ENCODE peak calls at places on chromosomes 6 and 20, in nine cellular contexts. One of them, this sample, is unnamed.

GRCh38 chr6:165662671-165663282 is at the start of gene PDE10A:
- DNase-seq in LoVo: no peak
- DNase-seq in NCI-H774: no peak
- DNase-seq in HFFc6: no peak
- DNase-seq in NCI-H1930: no peak
- DNase-seq in CD4-positive, alpha-beta memory T cell: no peak
- DNase-seq in hepatocyte: peak
- DNase-seq in body of pancreas: peak
- DNase-seq in CD8-positive, alpha-beta T cell: no peak
- DNase-seq in this sample: peak

GRCh38 chr6:158708239-158708638 is 58.4 kb downstream of the SYTL3 start:
- DNase-seq in LoVo: no peak
- DNase-seq in NCI-H774: no peak
- DNase-seq in HFFc6: no peak
- DNase-seq in NCI-H1930: no peak
- DNase-seq in CD4-positive, alpha-beta memory T cell: no peak
- DNase-seq in hepatocyte: peak
- DNase-seq in body of pancreas: no peak
- DNase-seq in CD8-positive, alpha-beta T cell: no peak
- DNase-seq in this sample: no peak

GRCh38 chr6:106553440-106553839 is 75.9 kb downstream of the RTN4IP1 start:
- DNase-seq in LoVo: no peak
- DNase-seq in NCI-H774: no peak
- DNase-seq in HFFc6: no peak
- DNase-seq in NCI-H1930: no peak
- DNase-seq in CD4-positive, alpha-beta memory T cell: no peak
- DNase-seq in hepatocyte: no peak
- DNase-seq in body of pancreas: no peak
- DNase-seq in CD8-positive, alpha-beta T cell: no peak
- DNase-seq in this sample: no peak

GRCh38 chr6:47655719-47656595 is 42.4 kb upstream of the ADGRF4 start:
- DNase-seq in LoVo: peak
- DNase-seq in NCI-H774: no peak
- DNase-seq in HFFc6: peak
- DNase-seq in NCI-H1930: no peak
- DNase-seq in CD4-positive, alpha-beta memory T cell: no peak
- DNase-seq in hepatocyte: peak
- DNase-seq in body of pancreas: no peak
- DNase-seq in CD8-positive, alpha-beta T cell: peak
- DNase-seq in this sample: peak

GRCh38 chr6:138772596-138773176 is 883 bp upstream of the CCDC28A start:
- DNase-seq in LoVo: no peak
- DNase-seq in NCI-H774: no peak
- DNase-seq in HFFc6: no peak
- DNase-seq in NCI-H1930: no peak
- DNase-seq in CD4-positive, alpha-beta memory T cell: no peak
- DNase-seq in hepatocyte: no peak
- DNase-seq in body of pancreas: no peak
- DNase-seq in CD8-positive, alpha-beta T cell: no peak
- DNase-seq in this sample: peak

GRCh38 chr6:7587631-7588100 is 2.3 kb upstream of the SNRNP48 start:
- DNase-seq in LoVo: peak
- DNase-seq in NCI-H774: no peak
- DNase-seq in HFFc6: peak
- DNase-seq in NCI-H1930: no peak
- DNase-seq in CD4-positive, alpha-beta memory T cell: no peak
- DNase-seq in hepatocyte: peak
- DNase-seq in body of pancreas: no peak
- DNase-seq in CD8-positive, alpha-beta T cell: no peak
- DNase-seq in this sample: no peak

GRCh38 chr6:161393839-161394364 is 120.0 kb upstream of the AGPAT4 start:
- DNase-seq in LoVo: peak
- DNase-seq in NCI-H774: peak
- DNase-seq in HFFc6: peak
- DNase-seq in NCI-H1930: peak
- DNase-seq in CD4-positive, alpha-beta memory T cell: peak
- DNase-seq in hepatocyte: peak
- DNase-seq in body of pancreas: peak
- DNase-seq in CD8-positive, alpha-beta T cell: peak
- DNase-seq in this sample: peak

GRCh38 chr6:45619211-45619760 is 241.6 kb upstream of the SUPT3H start:
- DNase-seq in LoVo: no peak
- DNase-seq in NCI-H774: no peak
- DNase-seq in HFFc6: no peak
- DNase-seq in NCI-H1930: no peak
- DNase-seq in CD4-positive, alpha-beta memory T cell: no peak
- DNase-seq in hepatocyte: no peak
- DNase-seq in body of pancreas: no peak
- DNase-seq in CD8-positive, alpha-beta T cell: no peak
- DNase-seq in this sample: no peak

GRCh38 chr6:13761361-13762036 is 49.9 kb upstream of the RANBP9 start:
- DNase-seq in LoVo: no peak
- DNase-seq in NCI-H774: no peak
- DNase-seq in HFFc6: peak
- DNase-seq in NCI-H1930: no peak
- DNase-seq in CD4-positive, alpha-beta memory T cell: no peak
- DNase-seq in hepatocyte: no peak
- DNase-seq in body of pancreas: no peak
- DNase-seq in CD8-positive, alpha-beta T cell: no peak
- DNase-seq in this sample: no peak

GRCh38 chr6:12751694-12752304 is 35.2 kb downstream of the PHACTR1 start:
- DNase-seq in LoVo: peak
- DNase-seq in NCI-H774: no peak
- DNase-seq in HFFc6: peak
- DNase-seq in NCI-H1930: no peak
- DNase-seq in CD4-positive, alpha-beta memory T cell: peak
- DNase-seq in hepatocyte: peak
- DNase-seq in body of pancreas: peak
- DNase-seq in CD8-positive, alpha-beta T cell: no peak
- DNase-seq in this sample: no peak

GRCh38 chr6:63597142-63598000 is 25.1 kb downstream of the LOC128125822 start:
- DNase-seq in LoVo: no peak
- DNase-seq in NCI-H774: no peak
- DNase-seq in HFFc6: no peak
- DNase-seq in NCI-H1930: no peak
- DNase-seq in CD4-positive, alpha-beta memory T cell: no peak
- DNase-seq in hepatocyte: no peak
- DNase-seq in body of pancreas: no peak
- DNase-seq in CD8-positive, alpha-beta T cell: no peak
- DNase-seq in this sample: no peak

GRCh38 chr6:18492957-18493356 is 105.8 kb downstream of the RNF144B start:
- DNase-seq in LoVo: no peak
- DNase-seq in NCI-H774: no peak
- DNase-seq in HFFc6: no peak
- DNase-seq in NCI-H1930: no peak
- DNase-seq in CD4-positive, alpha-beta memory T cell: no peak
- DNase-seq in hepatocyte: no peak
- DNase-seq in body of pancreas: no peak
- DNase-seq in CD8-positive, alpha-beta T cell: no peak
- DNase-seq in this sample: no peak

GRCh38 chr6:82951389-82951788 is 114.3 kb downstream of the UBE3D start:
- DNase-seq in LoVo: peak
- DNase-seq in NCI-H774: no peak
- DNase-seq in HFFc6: peak
- DNase-seq in NCI-H1930: no peak
- DNase-seq in CD4-positive, alpha-beta memory T cell: no peak
- DNase-seq in hepatocyte: no peak
- DNase-seq in body of pancreas: no peak
- DNase-seq in CD8-positive, alpha-beta T cell: no peak
- DNase-seq in this sample: no peak

GRCh38 chr20:35617397-35618031 is 1.9 kb downstream of the SPAG4 start:
- DNase-seq in LoVo: no peak
- DNase-seq in NCI-H774: no peak
- DNase-seq in HFFc6: peak
- DNase-seq in NCI-H1930: peak
- DNase-seq in CD4-positive, alpha-beta memory T cell: peak
- DNase-seq in hepatocyte: peak
- DNase-seq in body of pancreas: peak
- DNase-seq in CD8-positive, alpha-beta T cell: peak
- DNase-seq in this sample: peak

GRCh38 chr6:116157391-116157790 is 31.5 kb upstream of the COL10A1 start:
- DNase-seq in LoVo: no peak
- DNase-seq in NCI-H774: no peak
- DNase-seq in HFFc6: no peak
- DNase-seq in NCI-H1930: no peak
- DNase-seq in CD4-positive, alpha-beta memory T cell: no peak
- DNase-seq in hepatocyte: no peak
- DNase-seq in body of pancreas: no peak
- DNase-seq in CD8-positive, alpha-beta T cell: no peak
- DNase-seq in this sample: no peak

GRCh38 chr20:49562341-49563014 is 5.5 kb downstream of the PTGIS start:
- DNase-seq in LoVo: no peak
- DNase-seq in NCI-H774: no peak
- DNase-seq in HFFc6: peak
- DNase-seq in NCI-H1930: no peak
- DNase-seq in CD4-positive, alpha-beta memory T cell: no peak
- DNase-seq in hepatocyte: peak
- DNase-seq in body of pancreas: peak
- DNase-seq in CD8-positive, alpha-beta T cell: no peak
- DNase-seq in this sample: no peak

GRCh38 chr20:20370087-20370575 is 2.2 kb downstream of the INSM1 start:
- DNase-seq in LoVo: no peak
- DNase-seq in NCI-H774: no peak
- DNase-seq in HFFc6: no peak
- DNase-seq in NCI-H1930: no peak
- DNase-seq in CD4-positive, alpha-beta memory T cell: no peak
- DNase-seq in hepatocyte: no peak
- DNase-seq in body of pancreas: no peak
- DNase-seq in CD8-positive, alpha-beta T cell: no peak
- DNase-seq in this sample: peak

GRCh38 chr6:112936476-112936875 is 589.3 kb downstream of the RFPL4B start:
- DNase-seq in LoVo: no peak
- DNase-seq in NCI-H774: no peak
- DNase-seq in HFFc6: no peak
- DNase-seq in NCI-H1930: no peak
- DNase-seq in CD4-positive, alpha-beta memory T cell: no peak
- DNase-seq in hepatocyte: no peak
- DNase-seq in body of pancreas: no peak
- DNase-seq in CD8-positive, alpha-beta T cell: no peak
- DNase-seq in this sample: no peak

GRCh38 chr6:33692078-33692759 is 19.3 kb downstream of the UQCC2 start:
- DNase-seq in LoVo: no peak
- DNase-seq in NCI-H774: no peak
- DNase-seq in HFFc6: peak
- DNase-seq in NCI-H1930: no peak
- DNase-seq in CD4-positive, alpha-beta memory T cell: no peak
- DNase-seq in hepatocyte: no peak
- DNase-seq in body of pancreas: no peak
- DNase-seq in CD8-positive, alpha-beta T cell: no peak
- DNase-seq in this sample: no peak

GRCh38 chr6:142087950-142088857 is 44.5 kb upstream of the GJE1 start:
- DNase-seq in LoVo: no peak
- DNase-seq in NCI-H774: no peak
- DNase-seq in HFFc6: no peak
- DNase-seq in NCI-H1930: no peak
- DNase-seq in CD4-positive, alpha-beta memory T cell: no peak
- DNase-seq in hepatocyte: no peak
- DNase-seq in body of pancreas: no peak
- DNase-seq in CD8-positive, alpha-beta T cell: no peak
- DNase-seq in this sample: peak

GRCh38 chr20:62317167-62317655 is 14.4 kb downstream of the ADRM1 start:
- DNase-seq in LoVo: no peak
- DNase-seq in NCI-H774: no peak
- DNase-seq in HFFc6: no peak
- DNase-seq in NCI-H1930: no peak
- DNase-seq in CD4-positive, alpha-beta memory T cell: no peak
- DNase-seq in hepatocyte: no peak
- DNase-seq in body of pancreas: no peak
- DNase-seq in CD8-positive, alpha-beta T cell: no peak
- DNase-seq in this sample: no peak

GRCh38 chr20:58160451-58161051 is 67.9 kb downstream of the ANKRD60 start:
- DNase-seq in LoVo: no peak
- DNase-seq in NCI-H774: no peak
- DNase-seq in HFFc6: peak
- DNase-seq in NCI-H1930: no peak
- DNase-seq in CD4-positive, alpha-beta memory T cell: no peak
- DNase-seq in hepatocyte: no peak
- DNase-seq in body of pancreas: no peak
- DNase-seq in CD8-positive, alpha-beta T cell: no peak
- DNase-seq in this sample: no peak

GRCh38 chr6:167225903-167226508 is 65.1 kb upstream of the UNC93A start:
- DNase-seq in LoVo: no peak
- DNase-seq in NCI-H774: no peak
- DNase-seq in HFFc6: no peak
- DNase-seq in NCI-H1930: no peak
- DNase-seq in CD4-positive, alpha-beta memory T cell: no peak
- DNase-seq in hepatocyte: no peak
- DNase-seq in body of pancreas: no peak
- DNase-seq in CD8-positive, alpha-beta T cell: no peak
- DNase-seq in this sample: no peak

GRCh38 chr20:16147221-16147620 is 426.0 kb downstream of the KIF16B start:
- DNase-seq in LoVo: no peak
- DNase-seq in NCI-H774: no peak
- DNase-seq in HFFc6: no peak
- DNase-seq in NCI-H1930: no peak
- DNase-seq in CD4-positive, alpha-beta memory T cell: no peak
- DNase-seq in hepatocyte: no peak
- DNase-seq in body of pancreas: no peak
- DNase-seq in CD8-positive, alpha-beta T cell: no peak
- DNase-seq in this sample: no peak

GRCh38 chr6:8238772-8239683 is 136.7 kb upstream of the EEF1E1 start:
- DNase-seq in LoVo: no peak
- DNase-seq in NCI-H774: no peak
- DNase-seq in HFFc6: no peak
- DNase-seq in NCI-H1930: no peak
- DNase-seq in CD4-positive, alpha-beta memory T cell: no peak
- DNase-seq in hepatocyte: no peak
- DNase-seq in body of pancreas: no peak
- DNase-seq in CD8-positive, alpha-beta T cell: no peak
- DNase-seq in this sample: peak

This sample was measured in NCI-H146.